ENCODE peak calls at places on chromosomes 6 and 20, in five cellular contexts. M is stimulated activated CD8-positive, alpha-beta memory T cell treated with anti-CD3 and anti-CD28 coated beads, Interleukin-7, amount 100 ng/mL, for 48 hours; N is DMS153; X is colonic mucosa; R is NCI-H69. K is an unnamed sample.

GRCh38 chr6:30494275-30494990 is 5.1 kb downstream of the HLA-E start:
- DNase-seq in M (no peak), N (no peak), X (no peak), R (no peak), K (no peak)

GRCh38 chr20:38680492-38681118 is 43.7 kb upstream of the SLC32A1 start:
- DNase-seq in M (no peak), N (no peak), X (no peak), R (no peak), K (no peak)

GRCh38 chr6:7674291-7674690 is 51.6 kb upstream of the BMP6 start:
- DNase-seq in M (no peak), N (no peak), X (no peak), R (peak; percentile 74), K (no peak)

GRCh38 chr6:88983532-88983931 is 20.1 kb upstream of the RNGTT start:
- DNase-seq in M (no peak), N (no peak), X (peak; percentile 41), R (peak; percentile 62), K (peak; percentile 10)

GRCh38 chr20:12928755-12929401 is 79.9 kb upstream of the SPTLC3 start:
- DNase-seq in M (no peak), N (no peak), X (no peak), R (no peak), K (no peak)

GRCh38 chr6:79842382-79843040 is 104.8 kb downstream of the ELOVL4 start:
- DNase-seq in M (no peak), N (no peak), X (no peak), R (no peak), K (no peak)

GRCh38 chr6:107970255-107970654 is 12.2 kb upstream of the SEC63 start:
- DNase-seq in M (no peak), N (no peak), X (no peak), R (no peak), K (no peak)

GRCh38 chr20:25064561-25064960 is 6.6 kb upstream of the ACSS1 start:
- DNase-seq in M (no peak), N (no peak), X (no peak), R (no peak), K (no peak)

GRCh38 chr6:31173406-31173805 is 2.9 kb upstream of the POU5F1 start:
- DNase-seq in M (no peak), N (no peak), X (no peak), R (no peak), K (no peak)

GRCh38 chr6:4672772-4673171 is 103.4 kb upstream of the CDYL start:
- DNase-seq in M (no peak), N (no peak), X (peak; percentile 3), R (no peak), K (no peak)

GRCh38 chr20:37741055-37741454 is 47.2 kb downstream of the CTNNBL1 start:
- DNase-seq in M (no peak), N (no peak), X (no peak), R (no peak), K (no peak)

GRCh38 chr6:113856011-113856551 is 1.1 kb upstream of the MARCKS start:
- DNase-seq in M (no peak), N (peak; percentile 37), X (peak; percentile 51), R (peak; percentile 82), K (peak; percentile 77)

GRCh38 chr20:47664744-47665143 is 120.5 kb downstream of the SULF2 start:
- DNase-seq in M (no peak), N (no peak), X (no peak), R (no peak), K (no peak)

GRCh38 chr20:45156728-45157127 is 18.0 kb upstream of the PI3 start:
- DNase-seq in M (no peak), N (no peak), X (no peak), R (no peak), K (no peak)

GRCh38 chr6:15755555-15755954 is 92.7 kb upstream of the DTNBP1 start:
- DNase-seq in M (no peak), N (no peak), X (no peak), R (no peak), K (no peak)

GRCh38 chr6:143575840-143576498 is 64.4 kb upstream of the FUCA2 start:
- DNase-seq in M (no peak), N (no peak), X (no peak), R (peak; percentile 12), K (no peak)

GRCh38 chr6:4635666-4636065 is 140.5 kb upstream of the CDYL start:
- DNase-seq in M (no peak), N (no peak), X (no peak), R (no peak), K (no peak)

GRCh38 chr6:132496519-132497180 is 16.3 kb downstream of the STX7 start:
- DNase-seq in M (no peak), N (no peak), X (no peak), R (no peak), K (no peak)

GRCh38 chr6:169990095-169991030 is 238.9 kb downstream of the ERMARD start:
- DNase-seq in M (peak; percentile 23), N (no peak), X (no peak), R (no peak), K (no peak)

GRCh38 chr6:135084916-135085269 is 30.3 kb upstream of the HBS1L start:
- DNase-seq in M (no peak), N (no peak), X (no peak), R (no peak), K (no peak)

GRCh38 chr6:33696538-33697518 is 14.7 kb downstream of the UQCC2 start:
- DNase-seq in M (no peak), N (peak; percentile 91), X (no peak), R (peak; percentile 96), K (peak; percentile 10)

GRCh38 chr20:47546184-47547033 is 44.7 kb downstream of the NCOA3 start:
- DNase-seq in M (no peak), N (no peak), X (no peak), R (no peak), K (no peak)

GRCh38 chr6:13813011-13813410 is 1.3 kb downstream of the MCUR1 start:
- DNase-seq in M (no peak), N (no peak), X (no peak), R (peak; percentile 37), K (peak; percentile 3)

GRCh38 chr6:5507056-5507722 is 245.9 kb downstream of the FARS2 start:
- DNase-seq in M (no peak), N (no peak), X (no peak), R (no peak), K (no peak)

GRCh38 chr6:81682858-81683257 is 69.6 kb downstream of the TENT5A start:
- DNase-seq in M (no peak), N (no peak), X (no peak), R (no peak), K (no peak)

GRCh38 chr20:39602649-39603048 is 640.5 kb downstream of the DHX35 start:
- DNase-seq in M (no peak), N (no peak), X (no peak), R (no peak), K (no peak)

GRCh38 chr6:116616757-116617093 is 446 bp downstream of the RSPH4A start:
- DNase-seq in M (no peak), N (no peak), X (no peak), R (peak; percentile 39), K (peak; percentile 61)